ENCODE peak calls at places on chromosomes 2 and 18, in eight cellular contexts. R, U, S, Y, G, M, Q and O are unnamed samples.

GRCh38 chr2:164515030-164515429 is 106.3 kb downstream of the GRB14 start:
- DNase-seq in R (no peak), U (no peak), S (no peak), Y (no peak), G (no peak), M (no peak), Q (no peak), O (no peak)

GRCh38 chr2:191869781-191870180 is 22.9 kb upstream of the CAVIN2 start:
- DNase-seq in R (no peak), U (no peak), S (no peak), Y (no peak), G (no peak), M (no peak), Q (no peak), O (no peak)

GRCh38 chr2:127953128-127953718 is 67.5 kb upstream of the AMMECR1L start:
- DNase-seq in R (no peak), U (no peak), S (no peak), Y (no peak), G (no peak), M (peak), Q (no peak), O (no peak)

GRCh38 chr2:28276807-28277206 is 115.9 kb upstream of the FOSL2 start:
- DNase-seq in R (no peak), U (no peak), S (no peak), Y (no peak), G (peak), M (no peak), Q (no peak), O (no peak)

GRCh38 chr2:2686228-2686627 is 355.2 kb upstream of the MYT1L start:
- DNase-seq in R (no peak), U (no peak), S (no peak), Y (no peak), G (no peak), M (no peak), Q (no peak), O (no peak)

GRCh38 chr2:233131991-233132390 is 71.8 kb downstream of the INPP5D start:
- DNase-seq in R (no peak), U (no peak), S (no peak), Y (no peak), G (no peak), M (no peak), Q (no peak), O (no peak)

GRCh38 chr2:50514881-50515280 is 517.1 kb downstream of the NRXN1 start:
- DNase-seq in R (no peak), U (no peak), S (no peak), Y (no peak), G (no peak), M (no peak), Q (no peak), O (no peak)

GRCh38 chr18:22831441-22831904 is 101.7 kb upstream of the RBBP8 start:
- DNase-seq in R (peak), U (peak), S (peak), Y (peak), G (peak), M (peak), Q (no peak), O (peak)

GRCh38 chr2:102442967-102443828 is 20.2 kb downstream of the IL18RAP start:
- DNase-seq in R (no peak), U (peak), S (no peak), Y (no peak), G (peak), M (peak), Q (peak), O (no peak)

GRCh38 chr2:215556979-215557378 is 121.1 kb upstream of the FN1 start:
- DNase-seq in R (no peak), U (no peak), S (no peak), Y (no peak), G (no peak), M (no peak), Q (no peak), O (no peak)

GRCh38 chr2:170156592-170156991 is 21.4 kb upstream of the MYO3B start:
- DNase-seq in R (no peak), U (no peak), S (no peak), Y (no peak), G (no peak), M (no peak), Q (no peak), O (no peak)

GRCh38 chr2:43605079-43605655 is 9.3 kb upstream of the THADA start:
- DNase-seq in R (no peak), U (peak), S (no peak), Y (peak), G (peak), M (peak), Q (no peak), O (peak)

GRCh38 chr2:15747698-15748471 is 156.2 kb downstream of the DDX1 start:
- DNase-seq in R (no peak), U (no peak), S (no peak), Y (no peak), G (no peak), M (no peak), Q (no peak), O (no peak)

GRCh38 chr2:101520246-101520645 is 45.3 kb upstream of the RFX8 start:
- DNase-seq in R (no peak), U (peak), S (no peak), Y (no peak), G (peak), M (no peak), Q (no peak), O (no peak)

GRCh38 chr2:181516992-181517391 is 59.8 kb downstream of the ITGA4 start:
- DNase-seq in R (no peak), U (no peak), S (no peak), Y (no peak), G (no peak), M (no peak), Q (no peak), O (no peak)

GRCh38 chr2:212451786-212452200 is 86.8 kb downstream of the ERBB4 start:
- DNase-seq in R (no peak), U (peak), S (no peak), Y (peak), G (peak), M (no peak), Q (no peak), O (peak)

GRCh38 chr2:42964444-42965081 is 172.2 kb upstream of the HAAO start:
- DNase-seq in R (peak), U (peak), S (peak), Y (peak), G (peak), M (no peak), Q (no peak), O (peak)

GRCh38 chr2:98293003-98293402 is 53.3 kb upstream of the CNGA3 start:
- DNase-seq in R (no peak), U (no peak), S (no peak), Y (no peak), G (no peak), M (no peak), Q (no peak), O (no peak)

GRCh38 chr2:17387591-17387990 is 130.6 kb downstream of the RAD51AP2 start:
- DNase-seq in R (no peak), U (peak), S (no peak), Y (peak), G (peak), M (no peak), Q (no peak), O (no peak)

GRCh38 chr18:58117685-58118403 is 73.8 kb downstream of the NEDD4L start:
- DNase-seq in R (peak), U (peak), S (peak), Y (peak), G (peak), M (peak), Q (no peak), O (peak)

GRCh38 chr2:209425082-209426071 is 1.5 kb downstream of the MAP2 start:
- DNase-seq in R (no peak), U (peak), S (no peak), Y (no peak), G (peak), M (no peak), Q (no peak), O (peak)

GRCh38 chr2:212271583-212271982 is 267.0 kb downstream of the ERBB4 start:
- DNase-seq in R (no peak), U (no peak), S (no peak), Y (no peak), G (no peak), M (no peak), Q (no peak), O (no peak)

GRCh38 chr2:45898819-45899218 is 247.3 kb downstream of the PRKCE start:
- DNase-seq in R (no peak), U (no peak), S (no peak), Y (no peak), G (no peak), M (no peak), Q (no peak), O (no peak)

GRCh38 chr2:121197369-121198091 is 87.5 kb downstream of the TFCP2L1 start:
- DNase-seq in R (no peak), U (peak), S (peak), Y (peak), G (peak), M (peak), Q (no peak), O (peak)

GRCh38 chr2:33375054-33375453 is 101.4 kb upstream of the RASGRP3 start:
- DNase-seq in R (no peak), U (no peak), S (no peak), Y (no peak), G (peak), M (no peak), Q (no peak), O (no peak)

GRCh38 chr2:45323344-45323743 is 287.7 kb downstream of the SRBD1 start:
- DNase-seq in R (no peak), U (no peak), S (no peak), Y (no peak), G (no peak), M (no peak), Q (no peak), O (no peak)

GRCh38 chr18:76620326-76620813 is 125.3 kb upstream of the ZNF516 start:
- DNase-seq in R (peak), U (peak), S (peak), Y (peak), G (peak), M (peak), Q (no peak), O (no peak)

GRCh38 chr18:13501896-13502295 is 224.5 kb downstream of the FAM210A start:
- DNase-seq in R (no peak), U (no peak), S (no peak), Y (no peak), G (no peak), M (no peak), Q (peak), O (no peak)
- H3K4me3 ChIP-seq in R (no peak), U (no peak), S (no peak), Y (no peak), G (no peak), M (no peak), Q (no peak), O (no peak)

GRCh38 chr2:226270279-226270678 is 529.3 kb downstream of the IRS1 start:
- DNase-seq in R (no peak), U (no peak), S (no peak), Y (no peak), G (no peak), M (no peak), Q (no peak), O (no peak)

GRCh38 chr2:226273440-226273839 is 526.2 kb downstream of the IRS1 start:
- DNase-seq in R (no peak), U (no peak), S (no peak), Y (no peak), G (no peak), M (no peak), Q (no peak), O (no peak)

GRCh38 chr2:226272435-226272834 is 527.2 kb downstream of the IRS1 start:
- DNase-seq in R (no peak), U (no peak), S (no peak), Y (no peak), G (no peak), M (no peak), Q (no peak), O (no peak)

GRCh38 chr2:226274143-226274542 is 525.5 kb downstream of the IRS1 start:
- DNase-seq in R (no peak), U (peak), S (no peak), Y (no peak), G (no peak), M (no peak), Q (no peak), O (no peak)
- H3K4me3 ChIP-seq in R (no peak), U (no peak), S (no peak), Y (no peak), G (no peak), M (no peak), Q (no peak), O (no peak)

DNA sequence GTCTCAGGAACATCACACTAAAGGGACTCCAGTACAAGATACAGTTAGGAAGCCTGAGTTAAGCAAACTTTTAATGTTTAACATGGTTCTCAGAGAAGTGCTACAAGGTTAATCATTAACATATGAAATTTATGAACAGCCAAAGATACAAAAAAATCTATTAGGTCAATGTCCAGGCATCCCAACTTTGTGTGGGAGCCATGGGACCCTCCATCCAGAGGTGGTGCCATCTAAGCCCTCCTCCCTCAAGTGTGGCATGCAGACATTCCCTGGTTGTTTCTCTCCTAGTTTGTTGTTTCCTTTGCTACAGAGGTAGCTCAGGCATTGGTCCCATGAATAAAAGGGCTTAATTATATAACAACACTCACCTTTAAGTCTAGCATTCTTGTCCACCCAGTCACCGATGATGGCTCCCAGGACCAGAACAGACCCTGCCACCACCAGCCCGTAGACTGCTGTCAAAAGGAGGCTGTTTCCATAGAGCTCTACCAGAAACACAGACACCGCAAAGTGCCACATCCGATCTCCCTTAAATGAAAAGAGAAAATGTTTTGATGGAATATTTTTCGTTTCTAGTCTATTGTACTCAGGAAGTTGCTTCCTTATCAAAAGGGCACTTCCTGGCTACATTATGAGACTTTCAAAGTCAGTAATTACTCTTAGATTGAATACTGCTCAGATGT is 5.7 kb downstream of the SLC40A1 start:
- DNase-seq in R (no peak), U (no peak), S (no peak), Y (no peak), G (no peak), M (no peak), Q (peak), O (no peak)
- H3K4me3 ChIP-seq in R (no peak), U (no peak), S (peak), Y (no peak), G (no peak), M (no peak), Q (no peak), O (no peak)

GRCh38 chr2:182971820-182972547 is 66.3 kb downstream of the NCKAP1 start:
- DNase-seq in R (no peak), U (no peak), S (no peak), Y (no peak), G (no peak), M (no peak), Q (no peak), O (no peak)
- H3K4me3 ChIP-seq in R (no peak), U (no peak), S (no peak), Y (no peak), G (no peak), M (no peak), Q (no peak), O (no peak)

DNA sequence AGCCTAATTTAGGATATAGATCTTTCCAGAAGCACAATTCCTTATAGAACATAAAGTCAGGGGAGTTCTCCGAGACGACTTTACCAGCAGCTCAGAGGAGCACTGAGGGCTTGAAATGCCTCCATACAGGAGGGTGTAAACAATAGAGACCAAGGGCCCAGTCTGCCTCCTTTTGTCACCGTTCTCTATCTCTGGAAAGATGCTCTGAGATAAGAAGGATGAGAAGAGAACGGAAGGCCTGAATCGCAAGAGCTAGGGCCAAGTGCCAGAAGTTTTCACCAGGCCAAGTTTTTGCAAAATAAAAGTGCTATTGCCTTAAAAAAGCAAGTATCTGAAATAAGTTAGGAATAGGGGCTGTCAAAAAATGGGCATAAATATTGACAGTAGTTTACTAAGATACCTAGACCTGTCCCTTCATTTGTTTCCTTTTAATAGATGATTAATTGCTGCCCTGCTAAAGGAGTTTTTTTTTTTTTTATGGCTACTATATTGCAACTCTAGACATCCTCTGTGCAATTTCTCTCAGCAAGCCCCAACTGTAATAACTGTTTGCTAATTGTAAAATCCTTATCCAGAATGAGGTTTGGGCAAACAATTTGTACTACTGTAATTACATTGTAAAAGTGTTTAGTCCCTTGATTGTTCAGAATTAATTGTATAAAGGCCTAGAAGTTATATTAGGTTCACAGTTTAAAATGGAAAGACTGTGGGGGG is 3.9 kb upstream of the MEIS1 start:
- DNase-seq in R (no peak), U (no peak), S (peak), Y (no peak), G (no peak), M (no peak), Q (no peak), O (no peak)
- H3K4me3 ChIP-seq in R (peak), U (no peak), S (no peak), Y (no peak), G (no peak), M (no peak), Q (no peak), O (no peak)

DNA sequence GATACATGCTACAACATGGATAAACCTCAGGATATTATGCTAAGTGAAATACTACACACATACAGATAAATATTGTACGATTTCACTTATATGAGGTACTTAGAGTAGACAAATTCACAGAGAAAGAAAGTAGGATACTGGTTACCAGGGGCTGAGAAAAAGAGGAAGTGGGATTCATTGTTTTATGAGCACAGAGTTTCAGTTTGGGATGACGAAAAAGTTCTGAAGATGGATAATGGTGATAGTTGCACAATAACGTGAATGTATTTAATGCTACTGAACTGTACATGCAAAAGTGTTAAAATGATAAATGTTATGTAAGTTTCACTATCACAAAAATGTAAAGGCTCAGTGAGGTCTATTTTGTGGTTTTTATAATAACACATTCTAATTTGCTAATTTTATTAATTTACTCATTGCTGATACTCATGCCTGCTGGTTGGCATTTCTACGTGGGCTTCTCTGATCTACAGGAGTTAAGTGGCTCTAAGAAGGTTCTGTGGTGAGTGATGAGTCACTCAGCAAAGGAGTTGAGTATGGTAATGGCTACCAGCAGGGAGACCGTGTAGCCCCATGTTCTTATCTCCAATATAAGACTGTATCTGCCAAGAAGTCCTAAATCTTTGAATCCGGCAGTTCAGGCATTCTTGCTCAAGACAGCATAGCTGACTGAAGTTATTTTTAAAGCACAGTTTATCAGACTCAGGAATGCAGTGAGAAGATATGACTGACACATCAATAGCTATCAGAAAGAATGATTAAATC is 41.1 kb downstream of the UPP2 start:
- DNase-seq in R (no peak), U (no peak), S (no peak), Y (no peak), G (peak), M (no peak), Q (no peak), O (no peak)
- H3K4me3 ChIP-seq in R (no peak), U (no peak), S (no peak), Y (no peak), G (no peak), M (no peak), Q (no peak), O (no peak)

GRCh38 chr2:195716466-195716865 is 59.4 kb downstream of the SLC39A10 start:
- DNase-seq in R (no peak), U (no peak), S (no peak), Y (no peak), G (no peak), M (no peak), Q (no peak), O (no peak)
- H3K4me3 ChIP-seq in R (no peak), U (no peak), S (no peak), Y (no peak), G (no peak), M (no peak), Q (no peak), O (no peak)